ENCODE peak calls at places on chromosomes 13 and 19, in nine cellular contexts. C is IMR-90; Q is frontal cortex; Y is kidney; U is stimulated activated CD4-positive, alpha-beta T cell treated with anti-CD3 and anti-CD28 coated beads, Interleukin-15, amount 100 ng/mL, for 48 hours; F is activated CD4-positive, alpha-beta T cell treated with anti-CD3 and anti-CD28 coated beads for 1 hour; K is Panc1; I is amygdala; B is activated T-cell treated with anti-CD3 and anti-CD28 coated beads, Interleukin-2, amount 50 U/mL, for 72 hours. Z is an unnamed sample.

GRCh38 chr19:6731822-6732221 is 5.6 kb downstream of the GPR108 start:
- DNase-seq in Y (no peak), K (no peak), B (no peak), I (no peak), U (no peak), C (no peak), Q (no peak), F (no peak), Z (no peak)

GRCh38 chr13:81153478-81153877 is 812.6 kb upstream of the SPRY2 start:
- DNase-seq in K (no peak), U (no peak), Y (no peak), B (no peak), F (no peak), Q (no peak), I (no peak), C (no peak), Z (no peak)

GRCh38 chr19:45884682-45885555 is 1.0 kb downstream of the IRF2BP1 start:
- DNase-seq in Q (no peak), K (no peak), U (no peak), C (no peak), B (peak), I (no peak), Y (peak), F (no peak), Z (no peak)

GRCh38 chr13:27665333-27665732 is 43.6 kb downstream of the POLR1D start:
- DNase-seq in Q (no peak), Y (no peak), I (no peak), U (no peak), K (no peak), B (no peak), F (no peak), C (peak), Z (peak)

GRCh38 chr19:55494172-55494761 is 6.0 kb downstream of the SSC5D start:
- DNase-seq in Y (peak), U (no peak), I (no peak), Q (no peak), K (no peak), F (no peak), C (peak), B (no peak), Z (peak)

GRCh38 chr19:42475366-42475765 is 32.6 kb upstream of the CXCL17 start:
- DNase-seq in K (no peak), B (no peak), C (no peak), Q (no peak), U (no peak), I (no peak), F (no peak), Y (no peak), Z (no peak)

GRCh38 chr13:42102961-42103688 is 54.7 kb downstream of the DGKH start:
- DNase-seq in B (no peak), Y (no peak), F (no peak), U (no peak), K (no peak), I (no peak), C (peak), Q (no peak), Z (peak)

GRCh38 chr13:107803822-107804495 is 411.4 kb downstream of the LIG4 start:
- DNase-seq in Y (no peak), C (no peak), B (no peak), K (no peak), U (no peak), F (no peak), Q (no peak), I (no peak), Z (no peak)

GRCh38 chr19:13165091-13165997 is 15.1 kb downstream of the IER2 start:
- DNase-seq in Q (no peak), F (no peak), B (no peak), C (no peak), U (no peak), I (no peak), Y (no peak), K (no peak), Z (no peak)

GRCh38 chr19:13122275-13122878 is 4.3 kb downstream of the NACC1 start:
- DNase-seq in B (no peak), C (no peak), I (no peak), Y (no peak), U (no peak), Q (no peak), F (no peak), K (no peak), Z (no peak)